ENCODE peak calls at places on chromosomes 11 and 22, in seven cellular contexts. L is transverse colon, D is sigmoid colon, R is upper lobe of right lung, M is AG04450, A is heart right ventricle, G is Caco-2. C is an unnamed sample. For H3K27me3, the result is how much of the 10 kb centered on the place peaks cover.

GRCh38 chr11:19352072-19352735 is 111.5 kb upstream of the E2F8 start:
- DNase-seq in L (no peak), D (no peak), R (no peak), M (no peak), A (no peak), G (no peak), C (no peak)

GRCh38 chr11:34356130-34356529 is 1.7 kb downstream of the ABTB2 start:
- DNase-seq in L (no peak), D (no peak), R (no peak), M (no peak), A (no peak), G (no peak), C (no peak)

GRCh38 chr11:102727890-102728289 is 3.1 kb upstream of the MMP8 start:
- DNase-seq in L (no peak), D (no peak), R (no peak), M (peak), A (no peak), G (no peak), C (no peak)

GRCh38 chr22:30870451-30871345 is 97.9 kb downstream of the MORC2 start:
- DNase-seq in L (peak), D (peak), R (peak), M (no peak), A (no peak), G (peak), C (peak)

GRCh38 chr11:117950999-117951961 is 22.1 kb upstream of the TMPRSS13 start:
- DNase-seq in L (peak), D (no peak), R (no peak), M (no peak), A (no peak), G (no peak), C (no peak)

GRCh38 chr11:96036863-96037262 is 113.0 kb upstream of the MTMR2 start:
- DNase-seq in L (no peak), D (no peak), R (no peak), M (no peak), A (no peak), G (no peak), C (no peak)

GRCh38 chr22:18114976-18115652 is 4.5 kb downstream of the TUBA8 start:
- DNase-seq in L (no peak), D (no peak), R (no peak), M (no peak), A (no peak), G (no peak), C (no peak)

GRCh38 chr11:34344410-34345011 is 13.3 kb downstream of the ABTB2 start:
- DNase-seq in L (no peak), D (no peak), R (no peak), M (no peak), A (no peak), G (no peak), C (no peak)

GRCh38 chr11:102476812-102477211 is 24.2 kb upstream of the TMEM123 start:
- DNase-seq in L (peak), D (no peak), R (no peak), M (no peak), A (no peak), G (no peak), C (no peak)

GRCh38 chr11:1881442-1882264 is 10.0 kb downstream of the PRR33 start:
- DNase-seq in L (no peak), D (peak), R (peak), M (no peak), A (peak), G (peak), C (no peak)

GRCh38 chr11:65639623-65640482 is 2.0 kb downstream of the SIPA1 start:
- DNase-seq in L (peak), D (no peak), R (no peak), M (no peak), A (peak), G (no peak), C (peak)

GRCh38 chr11:74417379-74417804 is 19.2 kb upstream of the PGM2L1 start:
- DNase-seq in L (no peak), D (no peak), R (no peak), M (no peak), A (no peak), G (no peak), C (no peak)

GRCh38 chr22:32991353-32992115 is 66.6 kb downstream of the SYN3 start:
- DNase-seq in L (no peak), D (peak), R (peak), M (no peak), A (no peak), G (no peak), C (peak)

GRCh38 chr11:6209801-6210200 is 4.4 kb downstream of the C11orf42 start:
- DNase-seq in L (no peak), D (no peak), R (no peak), M (no peak), A (no peak), G (no peak), C (no peak)

DNA sequence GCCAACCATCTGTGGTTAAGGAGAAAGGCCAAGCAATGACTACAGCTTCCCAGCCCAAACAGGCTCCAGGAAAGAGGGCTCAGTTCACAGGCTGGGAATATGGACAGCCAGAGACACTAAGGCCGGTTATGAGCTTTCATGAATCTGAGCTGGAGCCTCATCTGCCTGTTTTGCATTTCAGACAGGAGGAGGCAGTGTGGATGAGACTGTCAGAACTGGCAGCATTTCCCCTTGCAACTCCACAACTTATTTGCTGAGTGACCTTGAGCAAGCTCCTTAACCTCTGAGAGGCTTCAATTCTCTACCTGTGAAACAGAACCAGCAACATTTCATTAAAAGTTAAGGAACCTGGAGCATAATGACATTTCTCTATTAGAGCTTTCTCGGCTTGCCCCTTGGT is 264.0 kb downstream of the ETS1 start:
- DNase-seq in L (peak), D (no peak), R (no peak), M (no peak), A (peak), G (no peak), C (no peak)
- TF ChIP-seq CTCF in L (peak), D (no peak), R (peak), M (peak), A (peak), G (no peak), C (peak)

DNA sequence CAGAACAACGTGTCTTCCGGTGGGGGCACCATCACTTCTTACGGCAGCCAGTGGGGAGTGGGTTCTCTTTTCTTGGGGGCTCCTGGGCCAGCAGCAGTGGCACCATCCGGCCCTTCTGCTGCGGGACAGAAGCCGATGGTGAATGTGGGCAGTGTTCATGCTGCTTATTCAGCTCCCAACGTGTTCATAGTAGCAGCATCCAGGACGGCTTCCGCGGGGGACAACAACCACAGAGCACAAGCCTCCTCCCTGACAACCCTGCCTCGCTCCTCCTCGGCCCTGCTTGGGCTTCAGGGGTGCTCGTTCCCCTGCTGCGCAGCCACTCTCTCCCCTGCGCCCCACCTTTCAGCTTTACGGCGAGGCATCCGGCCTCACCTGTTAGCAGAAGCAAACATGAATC is 191.7 kb upstream of the NECTIN1 start:
- DNase-seq in L (no peak), D (no peak), R (no peak), M (no peak), A (no peak), G (no peak), C (no peak)
- H3K27me3 ChIP-seq in L (under half), D (under half), R (under half), M (under half), A (under half), G (under half), C (under half)

DNA sequence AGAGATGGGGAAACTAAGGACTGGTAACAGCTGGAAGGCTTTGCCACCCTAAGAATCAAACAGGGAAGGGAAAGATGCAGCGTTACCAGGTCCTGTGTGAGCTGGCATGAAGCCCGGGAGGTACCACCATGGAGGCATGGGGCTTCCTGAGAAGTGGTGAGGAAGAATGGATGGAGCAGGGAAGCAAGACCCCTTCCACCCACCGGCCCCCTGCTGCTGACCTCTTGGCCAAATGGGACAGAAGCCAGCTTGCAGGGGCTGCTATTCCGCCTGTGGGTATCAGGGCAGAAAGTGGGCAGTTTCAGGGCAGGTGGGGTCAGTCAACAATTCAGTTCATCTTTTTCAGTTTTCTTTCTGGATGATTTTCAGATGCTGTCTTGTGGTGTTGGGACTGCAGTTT is 1099.9 kb downstream of the TBC1D22A start:
- DNase-seq in L (no peak), D (no peak), R (no peak), M (no peak), A (no peak), G (no peak), C (no peak)
- H3K4me3 ChIP-seq in L (no peak), D (no peak), R (no peak), M (no peak), A (no peak), G (no peak), C (no peak)

GRCh38 chr11:69718147-69718546 is 14.3 kb upstream of the FGF19 start:
- DNase-seq in L (no peak), D (no peak), R (no peak), M (no peak), A (peak), G (peak), C (no peak)
- TF ChIP-seq CTCF in L (peak), D (no peak), R (no peak), M (peak), A (peak), G (peak), C (no peak)

DNA sequence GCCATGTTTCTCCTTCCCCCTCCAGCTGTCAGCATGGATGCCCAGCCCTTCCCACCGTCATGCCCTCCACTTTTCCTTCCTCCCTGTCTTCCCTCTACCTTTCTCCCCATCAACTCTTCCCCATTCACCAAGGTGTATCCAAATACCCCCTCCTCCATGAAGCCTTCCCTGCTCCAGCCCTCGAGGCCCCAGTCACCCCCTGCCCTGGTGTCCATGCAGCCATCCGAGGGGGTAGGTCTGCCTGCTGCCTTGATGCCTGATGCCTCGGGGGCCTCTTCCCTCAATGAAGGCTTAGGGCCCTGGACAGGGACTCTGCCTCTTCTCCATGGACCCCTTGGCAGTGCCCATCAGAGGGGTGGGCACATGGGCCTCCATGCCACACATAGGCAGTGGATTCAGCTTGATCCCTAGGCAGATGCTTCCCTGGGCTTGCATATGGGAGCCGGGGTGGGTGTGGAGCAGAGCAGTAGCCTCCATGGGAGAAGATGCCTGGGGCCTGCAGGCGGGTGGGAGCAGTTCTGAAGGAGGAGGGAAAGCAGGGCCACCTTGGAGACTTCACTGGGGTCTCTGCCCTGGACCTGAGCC is 795.8 kb downstream of the BRD1 start:
- DNase-seq in L (no peak), D (no peak), R (peak), M (no peak), A (no peak), G (no peak), C (no peak)
- H3K27me3 ChIP-seq in L (under half), D (under half), R (under half), M (under half), A (under half), G (under half), C (under half)

GRCh38 chr22:36201630-36202312 is at the start of gene APOL4:
- DNase-seq in L (peak), D (peak), R (peak), M (no peak), A (peak), G (no peak), C (peak)
- H3K4me3 ChIP-seq in L (no peak), D (peak), R (peak), M (no peak), A (peak), G (no peak), C (peak)

GRCh38 chr11:15258433-15259350 is 144.0 kb downstream of the INSC start:
- DNase-seq in L (no peak), D (no peak), R (no peak), M (no peak), A (no peak), G (no peak), C (no peak)
- TF ChIP-seq CTCF in L (no peak), D (no peak), R (peak), M (peak), A (no peak), G (no peak), C (no peak)

C was measured in lower lobe of right lung.